ENCODE peak calls at places on chromosome 22, in seven cellular contexts. F is OCI-LY7, Y is A549, I is fibroblast of lung, L is H9, K is IMR-90, G is GM23338. R is an unnamed sample.

GRCh38 chr22:39474351-39474991 is 17.7 kb downstream of the MGAT3 start:
- DNase-seq in L (peak; percentile 86), Y (no peak), I (no peak), G (peak; percentile 79), K (peak; percentile 18), F (no peak), R (peak; percentile 58)

GRCh38 chr22:42745118-42745517 is 24.4 kb upstream of the A4GALT start:
- DNase-seq in Y (no peak), I (peak; percentile 76), L (no peak), K (peak; percentile 75), F (no peak), G (no peak), R (no peak)

GRCh38 chr22:20244744-20245576 is 23.2 kb downstream of the RTN4R start:
- DNase-seq in G (no peak), F (peak; percentile 30), K (no peak), Y (no peak), I (no peak), L (no peak), R (peak; percentile 76)

GRCh38 chr22:20137671-20138416 is 6.2 kb downstream of the ZDHHC8 start:
- DNase-seq in Y (no peak), L (no peak), F (no peak), G (no peak), I (no peak), K (no peak), R (no peak)

GRCh38 chr22:36860821-36861659 is at the start of gene NCF4:
- DNase-seq in G (no peak), Y (no peak), K (no peak), I (no peak), L (no peak), F (peak; percentile 95), R (peak; percentile 97)

GRCh38 chr22:23402275-23403151 is 177.6 kb downstream of the IGLL1 start:
- DNase-seq in L (peak; percentile 84), G (peak; percentile 88), K (peak; percentile 19), I (peak; percentile 55), Y (peak; percentile 48), F (peak; percentile 86), R (peak; percentile 93)

GRCh38 chr22:27760474-27760873 is 41.1 kb downstream of the MN1 start:
- DNase-seq in K (no peak), I (no peak), G (no peak), L (no peak), Y (no peak), F (no peak), R (no peak)

GRCh38 chr22:20298803-20299735 is 20.8 kb downstream of the DGCR6L start:
- DNase-seq in K (peak; percentile 67), Y (peak; percentile 35), I (peak; percentile 76), L (peak; percentile 95), G (peak; percentile 92), F (peak; percentile 78), R (peak; percentile 92)

GRCh38 chr22:43886231-43886630 is 5.6 kb downstream of the PNPLA5 start:
- DNase-seq in G (no peak), F (no peak), I (no peak), Y (no peak), L (peak; percentile 20), K (no peak), R (no peak)

DNA sequence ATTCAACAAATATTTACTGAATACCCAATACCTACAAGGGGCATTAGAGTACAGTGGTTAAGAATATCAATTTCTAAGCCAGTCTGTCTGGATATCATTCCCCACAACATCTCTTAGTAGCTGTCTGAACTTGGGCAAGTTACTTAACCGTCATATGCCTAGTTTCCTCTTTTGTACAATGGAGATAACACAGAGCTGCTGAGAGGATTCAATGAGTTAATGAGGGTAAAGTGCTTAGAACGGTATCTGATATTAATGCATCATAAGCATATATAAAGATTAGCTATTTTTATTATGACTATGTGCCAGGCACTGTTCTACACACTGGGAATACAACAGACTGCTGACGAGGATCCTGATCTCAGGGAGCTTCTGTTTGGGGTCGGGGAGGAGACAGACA is 116.4 kb downstream of the APOL5 start:
- DNase-seq in K (no peak), I (no peak), F (no peak), L (no peak), G (no peak), Y (no peak), R (no peak)
- H3K4me2 ChIP-seq in K (peak overlapping the region; percentile 98), I (peak overlapping the region; percentile 64), F (peak overlapping the region; percentile 91), L (peak overlapping the region; percentile 33), G (peak overlapping the region; percentile 53), Y (peak overlapping the region; percentile 87), R (no peak overlapping the region)

GRCh38 chr22:30648825-30649224 is 13.2 kb downstream of the SLC35E4 start:
- DNase-seq in K (no peak), F (no peak), G (no peak), L (no peak), I (no peak), Y (no peak), R (no peak)

GRCh38 chr22:30647536-30647935 is 12.0 kb downstream of the SLC35E4 start:
- DNase-seq in Y (no peak), I (no peak), F (no peak), G (no peak), K (no peak), L (no peak), R (no peak)

GRCh38 chr22:30650508-30651116 is 15.0 kb downstream of the SLC35E4 start:
- DNase-seq in Y (no peak), I (no peak), G (no peak), K (no peak), F (no peak), L (no peak), R (no peak)

GRCh38 chr22:30646518-30647160 is 11.1 kb downstream of the SLC35E4 start:
- DNase-seq in G (no peak), Y (no peak), F (no peak), L (no peak), I (no peak), K (no peak), R (no peak)

DNA sequence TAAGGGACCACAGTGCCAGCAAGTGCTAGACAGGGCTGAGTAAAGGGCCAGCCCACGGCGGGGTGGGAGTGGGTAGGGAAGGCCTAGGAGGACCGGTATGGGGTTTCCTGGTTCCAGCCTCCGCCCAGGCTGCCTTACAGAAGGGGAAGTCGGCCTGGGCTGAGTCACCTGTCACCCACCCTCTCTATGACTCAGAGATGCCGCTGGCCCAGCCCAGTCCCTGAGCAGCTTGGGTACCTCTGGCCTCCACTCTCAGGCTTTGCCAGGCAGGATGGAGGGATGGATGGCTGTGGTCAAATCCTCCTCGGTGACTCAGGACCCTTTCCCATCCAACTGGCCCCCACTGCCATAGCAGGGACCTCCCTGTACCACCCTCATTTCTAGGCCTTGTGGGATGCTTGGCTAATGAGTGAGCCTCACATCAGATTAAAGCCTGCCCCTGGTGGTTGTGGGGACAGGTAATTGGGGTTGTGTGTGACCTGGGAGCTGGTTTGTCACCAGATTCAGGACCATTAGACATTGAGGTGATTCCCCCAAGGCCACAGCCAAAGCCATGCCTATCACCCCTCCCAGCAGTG is 13.9 kb downstream of the SLC35E4 start:
- DNase-seq in F (no peak), K (peak; percentile 88), G (no peak), I (peak; percentile 93), L (peak; percentile 43), Y (no peak), R (no peak)
- H3K4me2 ChIP-seq in F (no peak overlapping the region), K (no peak overlapping the region), G (no peak overlapping the region), I (peak overlapping the region; percentile 37), L (no peak overlapping the region), Y (no peak overlapping the region), R (no peak overlapping the region)

DNA sequence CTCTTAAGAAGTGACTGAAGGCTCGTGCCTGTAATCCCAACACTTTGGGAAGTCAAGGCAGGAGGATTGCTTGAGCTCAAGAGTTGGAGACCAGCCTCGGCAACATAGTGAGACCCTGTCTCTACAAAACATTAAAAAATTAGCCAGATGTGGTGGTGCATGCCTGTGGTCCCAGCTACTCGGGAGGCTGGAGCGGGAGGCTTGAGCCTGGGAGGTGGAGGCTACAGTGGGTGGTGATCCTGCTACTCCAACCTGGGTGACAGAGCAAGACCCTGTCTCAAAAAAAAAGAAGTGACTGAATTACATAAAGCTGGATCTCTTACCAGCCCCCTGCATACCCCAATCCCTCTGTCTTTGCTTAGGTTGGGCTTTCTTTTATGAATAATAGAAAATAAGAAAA is 58.1 kb downstream of the C22orf31 start:
- DNase-seq in G (no peak), Y (no peak), F (no peak), L (no peak), I (no peak), K (no peak), R (no peak)
- H3K4me2 ChIP-seq in G (peak overlapping the region; percentile 72), Y (no peak overlapping the region), F (no peak overlapping the region), L (peak overlapping the region; percentile 38), I (no peak overlapping the region), K (no peak overlapping the region), R (no peak overlapping the region)

GRCh38 chr22:48603621-48604320 is 1223.9 kb downstream of the BRD1 start:
- DNase-seq in L (no peak), I (no peak), Y (no peak), K (no peak), G (no peak), F (no peak), R (no peak)

GRCh38 chr22:48600681-48601080 is 1227.0 kb downstream of the BRD1 start:
- DNase-seq in I (no peak), K (no peak), Y (no peak), G (no peak), F (no peak), L (no peak), R (no peak)

GRCh38 chr22:48599346-48599745 is 1228.3 kb downstream of the BRD1 start:
- DNase-seq in G (no peak), Y (no peak), K (no peak), I (no peak), L (no peak), F (no peak), R (no peak)

GRCh38 chr22:48602805-48603518 is 1224.7 kb downstream of the BRD1 start:
- DNase-seq in I (no peak), Y (no peak), K (no peak), L (no peak), G (no peak), F (no peak), R (no peak)

DNA sequence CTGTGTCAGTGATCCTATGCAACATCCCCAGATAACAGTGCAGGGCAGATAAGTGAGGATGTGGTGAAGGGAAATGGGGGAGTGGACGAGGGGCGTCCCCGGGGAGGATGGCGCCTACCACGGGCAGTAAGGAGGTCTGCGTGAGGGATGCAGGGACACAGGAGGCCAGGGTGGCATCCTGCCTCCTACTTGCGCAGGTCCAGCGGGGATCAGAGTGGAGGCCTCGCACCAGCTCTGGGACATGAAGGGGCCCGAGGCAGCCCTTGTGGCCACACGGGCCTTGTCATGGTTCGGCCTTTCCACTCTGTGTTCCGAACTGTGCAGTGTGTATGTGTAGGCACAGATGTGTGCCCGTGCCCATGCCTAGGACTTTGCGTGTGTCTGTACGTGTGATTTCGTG is 1227.5 kb downstream of the BRD1 start:
- DNase-seq in L (no peak), G (no peak), Y (no peak), K (no peak), I (no peak), F (no peak), R (no peak)
- H3K4me2 ChIP-seq in L (no peak overlapping the region), G (no peak overlapping the region), Y (no peak overlapping the region), K (no peak overlapping the region), I (no peak overlapping the region), F (no peak overlapping the region), R (no peak overlapping the region)

GRCh38 chr22:45885941-45886395 is 91.0 kb downstream of the WNT7B start:
- DNase-seq in K (no peak), G (no peak), L (peak; percentile 26), Y (no peak), I (no peak), F (no peak), R (no peak)
- H3K4me2 ChIP-seq in K (no peak overlapping the region), G (no peak overlapping the region), L (no peak overlapping the region), Y (no peak overlapping the region), I (no peak overlapping the region), F (no peak overlapping the region), R (no peak overlapping the region)

GRCh38 chr22:35784633-35785032 is 67.0 kb downstream of the APOL5 start:
- DNase-seq in L (no peak), G (no peak), K (no peak), Y (no peak), F (no peak), I (no peak), R (no peak)
- H3K4me2 ChIP-seq in L (no peak overlapping the region), G (no peak overlapping the region), K (no peak overlapping the region), Y (peak overlapping the region; percentile 72), F (no peak overlapping the region), I (no peak overlapping the region), R (no peak overlapping the region)

R was measured in Karpas-422.